ENCODE peak calls at places on chromosomes 7 and 10, in eight cellular contexts. One of them, this sample, is unnamed.

GRCh38 chr10:114874827-114875541 is 53.4 kb downstream of the FHIP2A start:
- DNase-seq in adrenal gland: no peak
- DNase-seq in GF-D8: peak
- DNase-seq in sciatic nerve: no peak
- DNase-seq in ureter: no peak
- DNase-seq in T-helper 2 cell: no peak
- DNase-seq in colonic mucosa: no peak
- DNase-seq in gastrocnemius medialis: no peak
- DNase-seq in this sample: peak

GRCh38 chr10:29479081-29479917 is 155.5 kb downstream of the SVIL start:
- DNase-seq in gastrocnemius medialis: no peak
- DNase-seq in colonic mucosa: no peak
- DNase-seq in GF-D8: no peak
- DNase-seq in T-helper 2 cell: no peak
- DNase-seq in ureter: peak
- DNase-seq in sciatic nerve: no peak
- DNase-seq in adrenal gland: no peak
- DNase-seq in this sample: no peak

GRCh38 chr7:152176797-152177196 is 151.3 kb downstream of the GALNT11 start:
- DNase-seq in gastrocnemius medialis: no peak
- DNase-seq in sciatic nerve: no peak
- DNase-seq in GF-D8: no peak
- DNase-seq in adrenal gland: no peak
- DNase-seq in T-helper 2 cell: no peak
- DNase-seq in colonic mucosa: no peak
- DNase-seq in ureter: no peak
- DNase-seq in this sample: no peak

GRCh38 chr10:23203369-23204325 is 11.5 kb downstream of the PTF1A start:
- DNase-seq in T-helper 2 cell: no peak
- DNase-seq in adrenal gland: no peak
- DNase-seq in colonic mucosa: no peak
- DNase-seq in sciatic nerve: no peak
- DNase-seq in gastrocnemius medialis: no peak
- DNase-seq in ureter: no peak
- DNase-seq in GF-D8: no peak
- DNase-seq in this sample: no peak

GRCh38 chr10:19906108-19906791 is 90.0 kb downstream of the PLXDC2 start:
- DNase-seq in adrenal gland: no peak
- DNase-seq in sciatic nerve: no peak
- DNase-seq in gastrocnemius medialis: no peak
- DNase-seq in T-helper 2 cell: no peak
- DNase-seq in colonic mucosa: no peak
- DNase-seq in ureter: no peak
- DNase-seq in GF-D8: no peak
- DNase-seq in this sample: no peak

GRCh38 chr7:131633342-131633843 is 77.0 kb upstream of the PODXL start:
- DNase-seq in gastrocnemius medialis: no peak
- DNase-seq in colonic mucosa: no peak
- DNase-seq in T-helper 2 cell: no peak
- DNase-seq in ureter: no peak
- DNase-seq in adrenal gland: no peak
- DNase-seq in GF-D8: no peak
- DNase-seq in sciatic nerve: no peak
- DNase-seq in this sample: no peak

GRCh38 chr7:71191766-71192165 is 59.8 kb downstream of the GALNT17 start:
- DNase-seq in ureter: no peak
- DNase-seq in T-helper 2 cell: no peak
- DNase-seq in gastrocnemius medialis: no peak
- DNase-seq in GF-D8: no peak
- DNase-seq in adrenal gland: no peak
- DNase-seq in sciatic nerve: no peak
- DNase-seq in colonic mucosa: no peak
- DNase-seq in this sample: no peak

GRCh38 chr10:58967551-58968418 is 208.7 kb upstream of the PHYHIPL start:
- DNase-seq in colonic mucosa: no peak
- DNase-seq in GF-D8: no peak
- DNase-seq in ureter: no peak
- DNase-seq in T-helper 2 cell: no peak
- DNase-seq in adrenal gland: no peak
- DNase-seq in gastrocnemius medialis: no peak
- DNase-seq in sciatic nerve: no peak
- DNase-seq in this sample: peak

GRCh38 chr7:122528879-122529481 is 169.9 kb downstream of the RNF133 start:
- DNase-seq in gastrocnemius medialis: no peak
- DNase-seq in adrenal gland: no peak
- DNase-seq in ureter: no peak
- DNase-seq in T-helper 2 cell: no peak
- DNase-seq in colonic mucosa: no peak
- DNase-seq in GF-D8: no peak
- DNase-seq in sciatic nerve: no peak
- DNase-seq in this sample: no peak

GRCh38 chr7:69922011-69922803 is 323.9 kb downstream of the AUTS2 start:
- DNase-seq in GF-D8: no peak
- DNase-seq in sciatic nerve: no peak
- DNase-seq in colonic mucosa: no peak
- DNase-seq in gastrocnemius medialis: no peak
- DNase-seq in ureter: no peak
- DNase-seq in adrenal gland: no peak
- DNase-seq in T-helper 2 cell: no peak
- DNase-seq in this sample: no peak

GRCh38 chr10:130206216-130206737 is 70.1 kb downstream of the GLRX3 start:
- DNase-seq in colonic mucosa: no peak
- DNase-seq in adrenal gland: no peak
- DNase-seq in T-helper 2 cell: no peak
- DNase-seq in ureter: no peak
- DNase-seq in gastrocnemius medialis: no peak
- DNase-seq in sciatic nerve: no peak
- DNase-seq in GF-D8: no peak
- DNase-seq in this sample: no peak

GRCh38 chr7:97480700-97481410 is 251.0 kb upstream of the TAC1 start:
- DNase-seq in adrenal gland: no peak
- DNase-seq in gastrocnemius medialis: no peak
- DNase-seq in T-helper 2 cell: no peak
- DNase-seq in sciatic nerve: no peak
- DNase-seq in colonic mucosa: no peak
- DNase-seq in ureter: no peak
- DNase-seq in GF-D8: no peak
- DNase-seq in this sample: no peak

GRCh38 chr7:15015545-15016314 is 113.2 kb upstream of the DGKB start:
- DNase-seq in sciatic nerve: no peak
- DNase-seq in ureter: peak
- DNase-seq in colonic mucosa: peak
- DNase-seq in gastrocnemius medialis: peak
- DNase-seq in GF-D8: peak
- DNase-seq in adrenal gland: peak
- DNase-seq in T-helper 2 cell: peak
- DNase-seq in this sample: peak

GRCh38 chr10:76106611-76107010 is 675.2 kb downstream of the LRMDA start:
- DNase-seq in T-helper 2 cell: no peak
- DNase-seq in colonic mucosa: no peak
- DNase-seq in gastrocnemius medialis: no peak
- DNase-seq in ureter: no peak
- DNase-seq in adrenal gland: no peak
- DNase-seq in GF-D8: no peak
- DNase-seq in sciatic nerve: no peak
- DNase-seq in this sample: no peak

GRCh38 chr10:64376169-64376568 is 855.0 kb downstream of the REEP3 start:
- DNase-seq in adrenal gland: no peak
- DNase-seq in GF-D8: no peak
- DNase-seq in ureter: no peak
- DNase-seq in T-helper 2 cell: no peak
- DNase-seq in colonic mucosa: no peak
- DNase-seq in sciatic nerve: no peak
- DNase-seq in gastrocnemius medialis: no peak
- DNase-seq in this sample: no peak

GRCh38 chr7:11689096-11689495 is 142.9 kb downstream of the THSD7A start:
- DNase-seq in ureter: no peak
- DNase-seq in gastrocnemius medialis: no peak
- DNase-seq in adrenal gland: no peak
- DNase-seq in T-helper 2 cell: no peak
- DNase-seq in sciatic nerve: no peak
- DNase-seq in GF-D8: peak
- DNase-seq in colonic mucosa: no peak
- DNase-seq in this sample: no peak

GRCh38 chr7:20217193-20217948 is at the start of gene MACC1:
- DNase-seq in colonic mucosa: peak
- DNase-seq in T-helper 2 cell: peak
- DNase-seq in sciatic nerve: no peak
- DNase-seq in ureter: peak
- DNase-seq in gastrocnemius medialis: no peak
- DNase-seq in GF-D8: peak
- DNase-seq in adrenal gland: peak
- DNase-seq in this sample: no peak

GRCh38 chr10:32381165-32381564 is 34.2 kb upstream of the EPC1 start:
- DNase-seq in ureter: no peak
- DNase-seq in adrenal gland: no peak
- DNase-seq in sciatic nerve: no peak
- DNase-seq in gastrocnemius medialis: no peak
- DNase-seq in GF-D8: no peak
- DNase-seq in T-helper 2 cell: no peak
- DNase-seq in colonic mucosa: no peak
- DNase-seq in this sample: no peak